ENCODE peak calls at places on chromosomes 12 and 14, in eight cellular contexts. C is pancreas, T is fibroblast of pulmonary artery, A is kidney, L is GM10248, G is AG04449, S is lower lobe of right lung, Y is hepatocyte. M is an unnamed sample.

GRCh38 chr12:5438671-5439200 is 6.8 kb downstream of the NTF3 start:
- DNase-seq in L (no peak), T (no peak), G (no peak), S (no peak), Y (no peak), C (no peak), A (no peak), M (no peak)

GRCh38 chr14:92993302-92993701 is 70.4 kb downstream of the CHGA start:
- DNase-seq in G (no peak), S (peak), C (peak), Y (no peak), L (no peak), T (no peak), A (no peak), M (no peak)

GRCh38 chr12:2284857-2285256 is 232.1 kb downstream of the CACNA1C start:
- DNase-seq in A (peak), S (peak), C (peak), L (peak), T (peak), Y (peak), G (no peak), M (no peak)

GRCh38 chr12:32502693-32503510 is 103.5 kb downstream of the FGD4 start:
- DNase-seq in T (peak), C (peak), A (no peak), Y (peak), S (no peak), G (peak), L (no peak), M (no peak)

GRCh38 chr12:58530421-58531067 is 389.8 kb downstream of the LRIG3 start:
- DNase-seq in A (no peak), L (no peak), S (no peak), T (peak), G (no peak), Y (no peak), C (no peak), M (no peak)

GRCh38 chr14:23577004-23577681 is 1.4 kb downstream of the JPH4 start:
- DNase-seq in T (no peak), S (no peak), A (no peak), C (no peak), G (no peak), Y (peak), L (no peak), M (no peak)

GRCh38 chr12:29486972-29487371 is 10.5 kb downstream of the OVCH1 start:
- DNase-seq in Y (no peak), T (no peak), C (no peak), G (no peak), A (no peak), S (no peak), L (no peak), M (no peak)

GRCh38 chr12:9725471-9725870 is 7.4 kb downstream of the CLECL1 start:
- DNase-seq in G (no peak), A (no peak), Y (no peak), T (no peak), L (no peak), C (no peak), S (no peak), M (no peak)

GRCh38 chr12:130872179-130873096 is 572 bp downstream of the RAN start:
- DNase-seq in S (peak), L (peak), T (peak), Y (peak), C (peak), G (no peak), A (peak), M (peak)

GRCh38 chr14:47040490-47040889 is 388.9 kb upstream of the RPL10L start:
- DNase-seq in G (no peak), C (no peak), T (no peak), S (no peak), Y (peak), L (no peak), A (no peak), M (no peak)

GRCh38 chr12:111823891-111824290 is 18.1 kb upstream of the MAPKAPK5 start:
- DNase-seq in C (no peak), T (no peak), L (no peak), S (no peak), Y (no peak), A (no peak), G (no peak), M (no peak)

GRCh38 chr12:16881986-16882385 is 276.0 kb upstream of the LMO3 start:
- DNase-seq in C (no peak), S (no peak), A (no peak), G (no peak), L (no peak), Y (no peak), T (no peak), M (no peak)

GRCh38 chr12:1481919-1482318 is 112.5 kb downstream of the FBXL14 start:
- DNase-seq in Y (no peak), A (no peak), S (no peak), T (no peak), L (no peak), C (no peak), G (no peak), M (no peak)

GRCh38 chr12:61367281-61367785 is 892.9 kb upstream of the USP15 start:
- DNase-seq in C (no peak), S (no peak), L (no peak), A (no peak), T (no peak), G (no peak), Y (no peak), M (no peak)

GRCh38 chr12:64187370-64187769 is 34.7 kb downstream of the KICS2 start:
- DNase-seq in T (peak), A (no peak), C (no peak), Y (no peak), G (no peak), L (no peak), S (no peak), M (no peak)

GRCh38 chr14:73047808-73048207 is 10.5 kb upstream of the RBM25 start:
- DNase-seq in L (no peak), C (no peak), G (no peak), T (no peak), Y (no peak), A (no peak), S (no peak), M (no peak)

GRCh38 chr14:33781267-33781666 is 169.6 kb downstream of the EGLN3 start:
- DNase-seq in A (no peak), T (no peak), S (no peak), C (no peak), Y (no peak), L (no peak), G (no peak), M (no peak)

GRCh38 chr14:102195446-102195845 is 55.7 kb downstream of the WDR20 start:
- DNase-seq in L (no peak), G (no peak), T (no peak), Y (no peak), A (no peak), S (no peak), C (no peak), M (no peak)

GRCh38 chr14:58647777-58648176 is 10.0 kb downstream of the DACT1 start:
- DNase-seq in A (no peak), L (no peak), S (no peak), G (no peak), C (no peak), Y (no peak), T (no peak), M (no peak)

GRCh38 chr12:130973906-130974305 is 20.2 kb downstream of the ADGRD1 start:
- DNase-seq in A (no peak), Y (no peak), G (no peak), T (no peak), C (no peak), L (no peak), S (no peak), M (no peak)

GRCh38 chr12:87157791-87158190 is 871.4 kb downstream of the C12orf50 start:
- DNase-seq in C (no peak), T (peak), L (no peak), S (no peak), G (peak), A (no peak), Y (peak), M (no peak)

GRCh38 chr12:121811434-121812319 is 7.9 kb downstream of the SETD1B start:
- DNase-seq in C (peak), G (no peak), S (peak), T (peak), L (peak), A (peak), Y (peak), M (peak)

GRCh38 chr12:52531563-52532300 is 11.5 kb upstream of the KRT5 start:
- DNase-seq in C (no peak), T (no peak), S (no peak), Y (no peak), G (no peak), A (no peak), L (no peak), M (no peak)

GRCh38 chr12:46160081-46160980 is 108.5 kb downstream of the SLC38A1 start:
- DNase-seq in A (peak), L (no peak), Y (peak), G (peak), S (no peak), C (no peak), T (peak), M (no peak)

GRCh38 chr12:106739815-106740552 is 34.5 kb upstream of the RIC8B start:
- DNase-seq in L (no peak), C (no peak), G (no peak), A (no peak), T (peak), S (no peak), Y (peak), M (no peak)

GRCh38 chr12:1083086-1083887 is 92.3 kb downstream of the ERC1 start:
- DNase-seq in G (no peak), A (no peak), T (peak), L (no peak), C (no peak), S (no peak), Y (no peak), M (no peak)

GRCh38 chr12:104855599-104855998 is 102.5 kb downstream of the SLC41A2 start:
- DNase-seq in C (no peak), A (no peak), G (no peak), Y (no peak), T (no peak), L (no peak), S (no peak), M (no peak)

GRCh38 chr12:63292476-63293228 is 141.7 kb upstream of the AVPR1A start:
- DNase-seq in T (no peak), L (no peak), S (no peak), G (no peak), A (no peak), Y (no peak), C (no peak), M (no peak)

GRCh38 chr12:93526786-93527428 is 45.6 kb upstream of the SOCS2 start:
- DNase-seq in G (peak), S (no peak), C (no peak), L (no peak), T (peak), Y (peak), A (no peak), M (no peak)

GRCh38 chr12:1398673-1399072 is 195.7 kb downstream of the FBXL14 start:
- DNase-seq in A (no peak), Y (no peak), S (no peak), L (no peak), C (no peak), G (no peak), T (peak), M (no peak)

GRCh38 chr14:64502476-64503183 is 1.0 kb downstream of the ZBTB25 start:
- DNase-seq in G (no peak), S (no peak), C (peak), T (peak), Y (peak), L (no peak), A (no peak), M (no peak)

GRCh38 chr12:71719647-71720370 is 33.9 kb downstream of the TMEM19 start:
- DNase-seq in A (no peak), G (no peak), L (no peak), S (no peak), Y (no peak), C (no peak), T (no peak), M (no peak)

GRCh38 chr12:40300490-40300889 is 75.7 kb downstream of the LRRK2 start:
- DNase-seq in C (no peak), T (peak), S (no peak), L (no peak), A (no peak), Y (no peak), G (no peak), M (no peak)

DNA sequence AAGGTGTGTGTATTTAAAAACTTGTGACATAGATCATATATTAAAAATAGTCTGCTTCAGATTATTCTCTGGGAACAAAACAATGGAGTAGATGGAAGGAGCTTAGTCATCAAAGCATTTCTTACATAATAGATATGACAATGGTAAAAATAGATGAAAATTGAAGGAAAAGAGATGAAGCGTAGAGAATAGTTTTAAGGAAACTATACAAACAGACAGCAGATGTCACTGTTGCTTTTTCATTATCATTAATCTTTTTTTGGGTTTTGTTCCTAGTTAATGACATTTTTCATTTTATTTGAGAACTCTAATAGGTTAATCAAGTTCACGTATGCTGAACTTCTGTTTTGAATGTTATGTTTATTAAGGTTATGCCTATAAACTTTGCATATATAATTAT is 149.2 kb upstream of the FBXO33 start:
- DNase-seq in G (no peak), T (peak), C (no peak), A (no peak), Y (no peak), L (no peak), S (no peak), M (no peak)
- TF ChIP-seq CTCF in G (no peak), T (peak), C (no peak), A (no peak), Y (peak), L (peak), S (no peak), M (no peak)

DNA sequence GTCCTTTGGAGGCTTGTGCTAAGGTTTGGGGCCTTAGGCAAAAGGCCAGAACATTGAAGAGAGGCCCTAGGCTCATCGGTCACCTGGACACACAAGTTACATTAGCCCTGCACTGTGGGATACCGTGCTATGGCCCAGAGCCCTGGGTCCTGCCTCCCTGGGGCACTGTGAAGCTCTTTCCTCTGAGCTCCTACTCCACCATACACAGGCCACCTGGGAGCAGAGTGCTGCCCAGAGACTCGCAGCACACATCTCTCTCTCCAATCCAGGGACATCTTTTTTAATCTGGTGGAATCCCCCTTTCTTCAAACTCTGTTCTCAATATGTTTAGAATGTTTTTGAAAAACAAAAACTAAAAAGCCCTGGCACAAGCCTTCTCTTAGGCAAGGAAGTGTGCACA is 314.2 kb upstream of the RGS6 start:
- DNase-seq in Y (no peak), G (no peak), L (no peak), A (no peak), S (no peak), C (no peak), T (no peak), M (no peak)
- TF ChIP-seq CTCF in Y (no peak), G (no peak), L (no peak), A (no peak), S (no peak), C (no peak), T (no peak), M (no peak)

DNA sequence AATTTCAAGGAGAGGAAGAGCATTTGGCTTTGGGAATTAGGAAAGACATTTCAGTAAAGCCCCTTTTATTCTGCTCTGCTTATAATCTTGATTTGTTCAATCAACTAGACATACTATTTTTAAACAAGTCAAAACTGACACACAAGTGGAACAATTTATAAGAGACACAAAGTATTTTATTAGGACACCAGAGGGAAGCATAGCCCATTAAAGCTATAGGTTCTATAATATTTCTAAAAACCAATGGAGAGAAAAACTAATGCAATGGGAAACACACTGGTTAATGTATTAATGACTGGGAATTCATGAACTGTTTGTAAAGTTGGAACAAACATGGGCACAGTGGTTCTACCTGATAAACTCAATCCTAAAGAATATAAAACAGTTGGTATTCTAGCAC is 15.3 kb upstream of the CERS5 start:
- DNase-seq in L (no peak), Y (no peak), S (no peak), T (no peak), A (no peak), G (no peak), C (no peak), M (no peak)
- TF ChIP-seq CTCF in L (no peak), Y (peak), S (no peak), T (no peak), A (no peak), G (no peak), C (no peak), M (no peak)

GRCh38 chr12:48105867-48106563 is at the start of gene SENP1:
- DNase-seq in A (peak), C (peak), L (peak), S (peak), G (no peak), T (peak), Y (peak), M (peak)
- TF ChIP-seq CTCF in A (peak), C (no peak), L (no peak), S (peak), G (no peak), T (peak), Y (no peak), M (no peak)

GRCh38 chr14:97298331-97298730 is 501.1 kb downstream of the VRK1 start:
- DNase-seq in Y (no peak), T (no peak), S (no peak), G (no peak), A (no peak), C (no peak), L (no peak), M (no peak)
- TF ChIP-seq CTCF in Y (peak), T (no peak), S (no peak), G (no peak), A (no peak), C (no peak), L (no peak), M (no peak)

GRCh38 chr12:48542300-48542928 is 17.0 kb downstream of the OR8S1 start:
- DNase-seq in G (no peak), C (no peak), A (no peak), L (peak), Y (peak), S (peak), T (peak), M (no peak)
- TF ChIP-seq CTCF in G (peak), C (no peak), A (peak), L (peak), Y (peak), S (peak), T (peak), M (no peak)

M was measured in activated B cell treated with CpG ODN at 0.5 μM for 24 hours.